ENCODE peak calls at places on chromosomes 6 and 20, in four cellular contexts. E is HepG2, D is mesendoderm, W is cardiac muscle cell. Q is an unnamed sample.
A peak's percentile ranks its signal among the peaks of the same experiment; 100 is the strongest.

GRCh38 chr6:134748484-134748883 is 201.4 kb downstream of the ALDH8A1 start:
- DNase-seq in E (no peak), D (no peak), W (no peak), Q (no peak)

GRCh38 chr6:33980176-33980805 is 165.6 kb downstream of the GRM4 start:
- DNase-seq in E (no peak), D (no peak), W (no peak), Q (no peak)

GRCh38 chr6:152212437-152212836 is 405.0 kb downstream of the ESR1 start:
- DNase-seq in E (no peak), D (no peak), W (no peak), Q (no peak)

GRCh38 chr6:45743028-45743615 is 272.5 kb downstream of the CLIC5 start:
- DNase-seq in E (peak; percentile 57), D (no peak), W (no peak), Q (no peak)

GRCh38 chr6:104159045-104159618 is 700.6 kb downstream of the HACE1 start:
- DNase-seq in E (no peak), D (no peak), W (no peak), Q (no peak)

GRCh38 chr6:119541132-119541905 is 191.8 kb upstream of the MAN1A1 start:
- DNase-seq in E (no peak), D (no peak), W (no peak), Q (peak; percentile 8)

GRCh38 chr20:272718-273117 is 15.2 kb downstream of the DEFB132 start:
- DNase-seq in E (no peak), D (no peak), W (no peak), Q (no peak)

GRCh38 chr6:88629838-88630462 is 333.5 kb downstream of the RNGTT start:
- DNase-seq in E (no peak), D (peak; percentile 93), W (peak; percentile 25), Q (no peak)

GRCh38 chr20:3738109-3739053 is 5.9 kb downstream of the HSPA12B start:
- DNase-seq in E (peak; percentile 33), D (no peak), W (no peak), Q (no peak)

GRCh38 chr20:1171461-1172093 is 13.2 kb downstream of the TMEM74B start:
- DNase-seq in E (peak; percentile 42), D (peak; percentile 74), W (peak; percentile 85), Q (no peak)

GRCh38 chr20:39376788-39377187 is 414.6 kb downstream of the DHX35 start:
- DNase-seq in E (no peak), D (no peak), W (no peak), Q (no peak)

GRCh38 chr6:34021839-34022190 is 124.1 kb downstream of the GRM4 start:
- DNase-seq in E (no peak), D (no peak), W (no peak), Q (no peak)

GRCh38 chr6:156828280-156828703 is 51.1 kb downstream of the ARID1B start:
- DNase-seq in E (peak; percentile 39), D (peak; percentile 91), W (no peak), Q (peak; percentile 74)

GRCh38 chr6:157020398-157021266 is 243.5 kb downstream of the ARID1B start:
- DNase-seq in E (peak; percentile 51), D (peak; percentile 89), W (peak; percentile 63), Q (peak; percentile 62)

GRCh38 chr6:125232466-125232865 is 69.3 kb downstream of the HDDC2 start:
- DNase-seq in E (no peak), D (no peak), W (no peak), Q (no peak)

GRCh38 chr20:44772636-44773035 is 27.0 kb downstream of the KCNK15 start:
- DNase-seq in E (no peak), D (no peak), W (no peak), Q (no peak)

GRCh38 chr6:161088676-161089328 is 97.2 kb downstream of the MAP3K4 start:
- DNase-seq in E (no peak), D (no peak), W (peak; percentile 51), Q (no peak)

GRCh38 chr6:47057830-47058540 is 15.9 kb upstream of the ADGRF1 start:
- DNase-seq in E (peak; percentile 45), D (no peak), W (no peak), Q (peak; percentile 15)

GRCh38 chr20:36408219-36408618 is 102.1 kb downstream of the DLGAP4 start:
- DNase-seq in E (peak; percentile 26), D (no peak), W (no peak), Q (peak; percentile 26)

GRCh38 chr6:81772741-81773140 is 20.3 kb upstream of the TENT5A start:
- DNase-seq in E (no peak), D (no peak), W (no peak), Q (no peak)

GRCh38 chr6:31304683-31305082 is 32.8 kb upstream of the HLA-C start:
- DNase-seq in E (no peak), D (no peak), W (no peak), Q (peak; percentile 30)

GRCh38 chr6:31308845-31309175 is 36.9 kb upstream of the HLA-C start:
- DNase-seq in E (no peak), D (no peak), W (no peak), Q (no peak)

GRCh38 chr6:31305674-31306219 is 33.9 kb upstream of the HLA-C start:
- DNase-seq in E (no peak), D (no peak), W (no peak), Q (no peak)

GRCh38 chr6:31307669-31308049 is 35.8 kb upstream of the HLA-C start:
- DNase-seq in E (no peak), D (no peak), W (no peak), Q (no peak)

GRCh38 chr6:31308050-31308844 is 36.4 kb upstream of the HLA-C start:
- DNase-seq in E (no peak), D (peak; percentile 86), W (no peak), Q (no peak)
- H3K27me3 ChIP-seq in E (peaks cover 45% of the 10 kb centered on the region), D (no peaks in the 10 kb centered on the region), W (peaks cover 48% of the 10 kb centered on the region), Q (no peaks in the 10 kb centered on the region)

DNA sequence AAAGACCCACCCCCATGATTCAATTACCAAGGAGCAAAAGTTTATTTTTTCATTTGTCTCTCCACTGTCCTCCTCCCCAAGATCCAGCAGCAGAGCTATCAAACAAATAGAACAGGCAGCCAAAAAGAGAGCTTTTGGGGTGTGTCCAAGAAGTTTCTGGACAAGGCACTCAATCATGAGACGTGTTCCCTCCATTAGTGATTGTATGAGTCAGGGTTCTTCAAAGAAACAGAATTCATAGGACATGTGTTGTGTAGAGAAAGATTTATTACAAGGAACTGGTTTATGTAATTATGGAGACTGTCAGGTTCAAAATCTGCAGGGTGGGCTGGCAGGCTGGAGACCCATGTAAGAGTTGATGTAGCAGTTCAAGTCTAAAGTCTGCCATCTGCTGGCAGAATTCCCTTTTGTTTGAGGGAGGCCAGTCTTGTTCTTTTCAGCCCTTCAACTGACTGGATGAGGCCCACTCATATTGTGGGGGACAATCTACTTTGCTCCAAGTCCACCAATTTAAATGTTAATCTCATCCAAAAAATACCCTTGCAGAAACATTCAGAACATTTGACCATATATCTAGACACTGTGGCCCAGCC is 248.1 kb upstream of the OPRM1 start:
- DNase-seq in E (peak; percentile 37), D (peak; percentile 63), W (peak; percentile 49), Q (peak; percentile 16)
- H3K27me3 ChIP-seq in E (no peaks in the 10 kb centered on the region), D (no peaks in the 10 kb centered on the region), W (no peaks in the 10 kb centered on the region), Q (no peaks in the 10 kb centered on the region)

GRCh38 chr6:127117979-127118504 is 429 bp upstream of the RSPO3 start:
- DNase-seq in E (no peak), D (no peak), W (peak; percentile 72), Q (peak; percentile 12)
- H3K27me3 ChIP-seq in E (peaks cover 43% of the 10 kb centered on the region), D (peaks cover 16% of the 10 kb centered on the region), W (peaks cover 37% of the 10 kb centered on the region), Q (peaks cover 44% of the 10 kb centered on the region)

GRCh38 chr6:41657131-41658094 is 19.1 kb downstream of the MDFI start:
- DNase-seq in E (peak; percentile 21), D (no peak), W (no peak), Q (no peak)
- H3K27me3 ChIP-seq in E (peaks cover 64% of the 10 kb centered on the region), D (no peaks in the 10 kb centered on the region), W (no peaks in the 10 kb centered on the region), Q (no peaks in the 10 kb centered on the region)

GRCh38 chr6:7115452-7116223 is 7.9 kb downstream of the RREB1 start:
- DNase-seq in E (no peak), D (no peak), W (no peak), Q (peak; percentile 77)

GRCh38 chr6:7119272-7119801 is 11.6 kb downstream of the RREB1 start:
- DNase-seq in E (no peak), D (peak; percentile 67), W (no peak), Q (no peak)

GRCh38 chr6:7112741-7113313 is 5.1 kb downstream of the RREB1 start:
- DNase-seq in E (peak; percentile 69), D (peak; percentile 64), W (peak; percentile 29), Q (peak; percentile 78)

GRCh38 chr6:7111095-7111690 is 3.4 kb downstream of the RREB1 start:
- DNase-seq in E (no peak), D (no peak), W (no peak), Q (no peak)

GRCh38 chr6:7114744-7115451 is 7.1 kb downstream of the RREB1 start:
- DNase-seq in E (no peak), D (no peak), W (no peak), Q (peak; percentile 59)
- H3K27me3 ChIP-seq in E (no peaks in the 10 kb centered on the region), D (no peaks in the 10 kb centered on the region), W (no peaks in the 10 kb centered on the region), Q (no peaks in the 10 kb centered on the region)

GRCh38 chr6:28727559-28728211 is 196.1 kb downstream of the TRIM27 start:
- DNase-seq in E (no peak), D (no peak), W (no peak), Q (no peak)
- H3K27me3 ChIP-seq in E (peaks cover 28% of the 10 kb centered on the region), D (no peaks in the 10 kb centered on the region), W (peaks cover 55% of the 10 kb centered on the region), Q (peaks cover 6% of the 10 kb centered on the region)

DNA sequence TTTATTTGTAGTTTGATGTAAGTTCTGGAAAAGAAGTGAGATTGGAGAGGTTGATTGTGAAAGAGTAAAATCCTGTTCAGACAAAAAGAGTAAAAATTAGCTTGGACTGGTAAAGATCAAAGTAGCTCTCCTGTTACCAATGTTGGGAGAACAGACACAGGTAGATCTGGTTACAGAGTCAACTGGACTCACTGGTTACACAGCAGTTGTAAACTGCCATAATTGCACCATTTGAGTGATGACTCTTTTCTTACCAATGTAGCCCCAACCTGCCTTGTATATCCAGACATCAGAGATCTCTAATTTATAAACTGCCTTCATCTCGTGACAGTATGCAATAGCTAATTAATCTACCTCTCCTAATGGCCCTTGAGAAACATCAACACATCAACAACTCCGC is 165.6 kb upstream of the PRSS16 start:
- DNase-seq in E (no peak), D (no peak), W (no peak), Q (no peak)
- H3K27me3 ChIP-seq in E (no peaks in the 10 kb centered on the region), D (no peaks in the 10 kb centered on the region), W (peaks cover 45% of the 10 kb centered on the region), Q (no peaks in the 10 kb centered on the region)

DNA sequence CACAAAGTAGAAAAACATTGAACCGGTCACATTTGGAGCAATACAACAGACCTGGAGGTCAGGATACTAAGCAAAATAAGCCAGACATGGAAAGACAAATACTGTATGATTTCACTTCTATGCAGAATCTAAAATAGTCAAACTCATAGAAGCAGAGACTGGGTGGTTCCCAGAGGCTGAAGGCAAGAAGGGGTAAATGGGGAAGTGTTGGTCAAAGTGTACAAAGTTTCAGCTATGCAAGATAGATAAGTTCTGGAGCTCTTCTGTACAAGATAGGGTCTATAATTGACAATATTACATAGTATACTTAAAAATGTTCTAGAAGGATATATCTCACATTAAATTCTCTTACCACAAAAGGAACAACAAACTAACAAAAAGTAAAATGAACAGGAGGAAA is 70.3 kb downstream of the TMEM244 start:
- DNase-seq in E (no peak), D (no peak), W (no peak), Q (no peak)
- H3K27me3 ChIP-seq in E (peaks cover 8% of the 10 kb centered on the region), D (no peaks in the 10 kb centered on the region), W (no peaks in the 10 kb centered on the region), Q (no peaks in the 10 kb centered on the region)